ENCODE peak calls at places on chromosomes 5 and 9, in seven cellular contexts. Z, B, Y, Q, O, G and T are unnamed samples.
A peak's percentile ranks its signal among the peaks of the same experiment; 100 is the strongest.

GRCh38 chr5:155807884-155808576 is 518.9 kb upstream of the SGCD start:
- DNase-seq in B (no peak), Q (no peak), Y (no peak), O (no peak), Z (no peak), G (no peak), T (no peak)

GRCh38 chr5:79853676-79854418 is 137.2 kb downstream of the MTX3 start:
- DNase-seq in O (no peak), Q (peak; percentile 70), Z (no peak), G (no peak), Y (no peak), B (no peak), T (peak; percentile 90)

GRCh38 chr5:52786937-52787599 is 648 bp upstream of the ITGA1 start:
- DNase-seq in Q (peak; percentile 57), Y (peak; percentile 32), Z (no peak), O (no peak), G (peak; percentile 36), B (peak; percentile 24), T (peak; percentile 56)

GRCh38 chr5:2300861-2301610 is 418.3 kb upstream of the IRX4 start:
- DNase-seq in G (no peak), O (no peak), Z (no peak), B (no peak), Q (no peak), Y (no peak), T (no peak)

GRCh38 chr5:112338681-112339337 is 80.3 kb downstream of the EPB41L4A start:
- DNase-seq in B (no peak), O (no peak), Z (no peak), G (no peak), Y (no peak), Q (peak; percentile 62), T (peak; percentile 56)

GRCh38 chr9:133499130-133499891 is 20.4 kb upstream of the SLC2A6 start:
- DNase-seq in Q (no peak), Y (peak; percentile 56), B (no peak), O (no peak), Z (peak; percentile 58), G (no peak), T (no peak)

GRCh38 chr5:14004598-14005394 is 60.3 kb upstream of the DNAH5 start:
- DNase-seq in Z (no peak), G (no peak), Q (peak; percentile 14), B (no peak), O (no peak), Y (no peak), T (no peak)

GRCh38 chr5:59800375-59800893 is 93.1 kb downstream of the PDE4D start:
- DNase-seq in Y (no peak), G (no peak), Z (no peak), O (no peak), B (peak; percentile 21), Q (no peak), T (no peak)

GRCh38 chr5:173781826-173782670 is 106.1 kb upstream of the CPEB4 start:
- DNase-seq in G (peak; percentile 74), Q (peak; percentile 96), Y (peak; percentile 83), O (peak; percentile 76), B (no peak), Z (peak; percentile 56), T (peak; percentile 82)

GRCh38 chr9:36731576-36731975 is 158.9 kb downstream of the MELK start:
- DNase-seq in Y (no peak), O (no peak), G (peak; percentile 31), Q (peak; percentile 9), B (no peak), Z (no peak), T (peak; percentile 26)

GRCh38 chr5:42753099-42753498 is 3.5 kb upstream of the CCDC152 start:
- DNase-seq in Y (no peak), G (no peak), Z (no peak), O (no peak), B (no peak), Q (no peak), T (no peak)

GRCh38 chr9:127930298-127931091 is at the start of gene PIP5KL1:
- DNase-seq in Z (peak; percentile 86), O (peak; percentile 85), Y (peak; percentile 90), G (peak; percentile 87), Q (peak; percentile 98), B (peak; percentile 99), T (peak; percentile 57)

GRCh38 chr9:105044458-105044857 is 116.5 kb upstream of the ABCA1 start:
- DNase-seq in O (peak; percentile 54), G (no peak), B (no peak), Z (no peak), Y (no peak), Q (no peak), T (no peak)

GRCh38 chr5:167982-168660 is 23.2 kb upstream of the LRRC14B start:
- DNase-seq in Q (peak; percentile 97), Y (no peak), Z (no peak), O (no peak), G (no peak), B (peak; percentile 54), T (peak; percentile 30)

GRCh38 chr9:127980706-127981558 is at the start of gene EEIG1:
- DNase-seq in G (peak; percentile 95), Y (peak; percentile 95), Z (peak; percentile 98), B (peak; percentile 99), Q (peak; percentile 98), O (peak; percentile 97), T (peak; percentile 73)

GRCh38 chr9:3740690-3741419 is 215.1 kb upstream of the RFX3 start:
- DNase-seq in O (no peak), Q (peak; percentile 66), B (no peak), Y (no peak), G (no peak), Z (no peak), T (peak; percentile 85)

GRCh38 chr5:92916036-92916435 is 665.0 kb downstream of the NR2F1-AS1 start:
- DNase-seq in Q (peak; percentile 52), O (no peak), Z (no peak), B (no peak), G (no peak), Y (no peak), T (peak; percentile 35)

GRCh38 chr9:88074931-88075330 is 63.3 kb downstream of the SPATA31C2 start:
- DNase-seq in Y (no peak), B (no peak), O (no peak), Z (no peak), Q (no peak), G (no peak), T (no peak)

GRCh38 chr9:113599647-113600476 is 136.3 kb downstream of the RGS3 start:
- DNase-seq in G (no peak), Q (peak; percentile 88), O (peak; percentile 63), Y (peak; percentile 40), Z (no peak), B (peak; percentile 85), T (no peak)

GRCh38 chr5:168886153-168886552 is 307.0 kb upstream of the PANK3 start:
- DNase-seq in O (no peak), Z (no peak), B (no peak), Y (no peak), G (no peak), Q (no peak), T (no peak)

GRCh38 chr5:157290981-157291711 is 25.2 kb downstream of the CYFIP2 start:
- DNase-seq in Q (no peak), O (no peak), Z (no peak), Y (no peak), G (no peak), B (no peak), T (no peak)

GRCh38 chr5:108562205-108562454 is 180.2 kb upstream of the FBXL17 start:
- DNase-seq in O (no peak), Q (no peak), G (no peak), Y (no peak), B (no peak), Z (no peak), T (no peak)

DNA sequence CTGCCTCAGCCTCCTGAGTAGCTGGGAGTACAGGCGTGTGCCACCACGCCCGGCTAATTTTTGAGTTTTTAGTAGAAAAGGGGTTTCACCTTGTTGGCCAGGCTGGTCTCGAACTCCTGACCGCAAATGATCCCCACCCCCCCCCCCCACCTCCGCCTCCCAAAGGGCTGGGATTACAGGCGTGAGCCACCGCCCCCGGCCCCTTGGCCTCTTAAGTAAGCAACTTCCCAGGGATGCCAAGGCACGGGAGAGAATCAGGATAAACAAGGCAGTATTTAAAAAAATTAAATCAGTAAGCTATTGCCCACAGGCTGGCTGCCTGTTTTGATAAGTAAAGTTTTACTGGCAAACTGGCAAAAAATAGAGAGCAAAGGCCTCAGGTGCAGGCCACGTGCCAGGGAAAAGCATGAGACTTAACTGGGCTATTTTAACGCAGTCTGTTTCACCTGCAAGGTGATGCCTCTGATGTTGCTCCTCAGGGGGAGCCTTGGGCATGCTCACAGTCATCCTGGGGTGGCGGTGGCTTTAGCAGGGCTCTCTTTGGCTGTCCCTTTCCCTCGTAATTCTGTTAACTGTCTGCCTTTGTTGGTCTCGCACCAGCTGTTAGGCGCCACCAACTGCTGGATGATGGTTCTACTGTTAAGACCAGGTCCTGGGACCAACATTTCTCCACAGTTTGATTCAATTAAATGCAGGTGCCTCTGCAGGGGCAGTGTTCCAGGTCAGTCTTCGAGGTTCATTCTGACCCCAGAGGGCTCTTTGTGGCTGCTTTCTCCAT is 19.4 kb upstream of the RNF130 start:
- DNase-seq in O (no peak), Z (no peak), Q (peak; percentile 56), B (peak; percentile 77), Y (no peak), G (no peak), T (peak; percentile 26)
- H3K4me3 ChIP-seq in O (peak overlapping the region; percentile 58), Z (peak overlapping the region; percentile 48), Q (peak overlapping the region; percentile 81), B (peak overlapping the region; percentile 47), Y (peak overlapping the region; percentile 62), G (no peak overlapping the region), T (no peak overlapping the region)

GRCh38 chr5:32027717-32028321 is 146.3 kb downstream of the GOLPH3 start:
- DNase-seq in O (peak; percentile 74), Z (no peak), Y (no peak), G (peak; percentile 71), Q (peak; percentile 97), B (no peak), T (peak; percentile 96)
- H3K4me3 ChIP-seq in O (peak overlapping the region; percentile 9), Z (no peak overlapping the region), Y (peak overlapping the region; percentile 4), G (no peak overlapping the region), Q (peak overlapping the region; percentile 31), B (no peak overlapping the region), T (no peak overlapping the region)

DNA sequence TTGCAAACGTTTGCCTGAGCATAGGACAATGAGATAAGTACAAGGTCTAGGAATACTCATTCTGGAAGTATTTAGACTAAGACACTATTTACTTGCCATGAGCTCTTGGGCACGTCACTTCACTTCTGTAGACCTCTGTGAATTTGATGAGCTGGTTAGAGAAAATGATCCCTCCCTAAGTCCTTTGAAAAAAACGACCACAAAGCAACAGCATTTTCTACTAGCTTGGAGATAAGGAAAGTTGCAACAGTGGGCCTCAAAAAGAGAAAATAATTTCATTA is 1.9 kb downstream of the LURAP1L start:
- DNase-seq in G (no peak), B (no peak), Y (no peak), Z (no peak), O (no peak), Q (peak; percentile 73), T (no peak)
- H3K4me3 ChIP-seq in G (peak overlapping the region; percentile 74), B (no peak overlapping the region), Y (peak overlapping the region; percentile 76), Z (peak overlapping the region; percentile 79), O (peak overlapping the region; percentile 69), Q (peak overlapping the region; percentile 99), T (peak overlapping the region; percentile 93)

DNA sequence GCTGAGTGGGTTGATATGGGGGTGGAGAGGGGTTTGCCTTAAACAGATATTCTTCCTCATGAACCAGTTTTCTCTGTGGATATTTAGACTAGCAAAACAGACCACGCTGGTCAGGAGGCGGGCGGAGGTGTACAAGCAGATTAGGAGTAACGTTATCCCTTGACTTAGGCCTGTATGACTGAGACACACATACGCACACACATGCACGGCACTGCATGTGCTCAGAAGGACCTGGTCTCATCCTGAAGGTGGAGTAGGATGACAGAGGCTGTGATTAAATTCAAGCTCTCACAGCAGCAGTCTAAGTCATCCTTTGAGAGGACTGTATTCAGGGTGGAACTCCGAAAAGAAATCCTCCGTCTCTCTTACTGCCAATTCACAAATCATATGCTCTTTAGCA is 209.7 kb downstream of the DIRAS2 start:
- DNase-seq in Q (no peak), O (no peak), Z (no peak), Y (no peak), B (no peak), G (no peak), T (peak; percentile 24)
- H3K4me3 ChIP-seq in Q (no peak overlapping the region), O (no peak overlapping the region), Z (no peak overlapping the region), Y (no peak overlapping the region), B (peak overlapping the region; percentile 25), G (no peak overlapping the region), T (no peak overlapping the region)

GRCh38 chr5:150361301-150361700 is 3.8 kb downstream of the TCOF1 start:
- DNase-seq in G (no peak), Y (no peak), O (no peak), Z (no peak), Q (no peak), B (no peak), T (no peak)
- H3K4me3 ChIP-seq in G (no peak overlapping the region), Y (no peak overlapping the region), O (no peak overlapping the region), Z (no peak overlapping the region), Q (no peak overlapping the region), B (no peak overlapping the region), T (no peak overlapping the region)